ENCODE peak calls at places on chromosomes 2 and 18, in ten cellular contexts. One of them, this sample, is unnamed.

GRCh38 chr18:7940976-7941375 is 373.9 kb downstream of the PTPRM start:
- DNase-seq in heart right ventricle: no peak
- DNase-seq in lung: no peak
- DNase-seq in brain microvascular endothelial cell: no peak
- DNase-seq in choroid plexus epithelial cell: no peak
- DNase-seq in glutamatergic neuron: no peak
- DNase-seq in progenitor cell of endocrine pancreas: no peak
- DNase-seq in tibial nerve: no peak
- DNase-seq in MCF 10A: no peak
- DNase-seq in tibial artery: no peak
- DNase-seq in this sample: no peak

GRCh38 chr2:74671479-74671878 is 17.4 kb downstream of the SEMA4F start:
- DNase-seq in heart right ventricle: no peak
- DNase-seq in lung: no peak
- DNase-seq in brain microvascular endothelial cell: peak
- DNase-seq in choroid plexus epithelial cell: peak
- DNase-seq in glutamatergic neuron: no peak
- DNase-seq in progenitor cell of endocrine pancreas: no peak
- DNase-seq in tibial nerve: no peak
- DNase-seq in MCF 10A: peak
- DNase-seq in tibial artery: no peak
- DNase-seq in this sample: no peak

GRCh38 chr2:138997849-138998517 is 217.8 kb upstream of the NXPH2 start:
- DNase-seq in heart right ventricle: no peak
- DNase-seq in lung: no peak
- DNase-seq in brain microvascular endothelial cell: peak
- DNase-seq in choroid plexus epithelial cell: peak
- DNase-seq in glutamatergic neuron: no peak
- DNase-seq in progenitor cell of endocrine pancreas: no peak
- DNase-seq in tibial nerve: no peak
- DNase-seq in MCF 10A: peak
- DNase-seq in tibial artery: no peak
- DNase-seq in this sample: no peak

GRCh38 chr2:73730810-73731209 is 6.3 kb downstream of the TPRKB start:
- DNase-seq in heart right ventricle: no peak
- DNase-seq in lung: no peak
- DNase-seq in brain microvascular endothelial cell: no peak
- DNase-seq in choroid plexus epithelial cell: no peak
- DNase-seq in glutamatergic neuron: no peak
- DNase-seq in progenitor cell of endocrine pancreas: no peak
- DNase-seq in tibial nerve: no peak
- DNase-seq in MCF 10A: no peak
- DNase-seq in tibial artery: no peak
- DNase-seq in this sample: no peak

GRCh38 chr2:72137498-72138010 is 10.1 kb downstream of the CYP26B1 start:
- DNase-seq in heart right ventricle: peak
- DNase-seq in lung: peak
- DNase-seq in brain microvascular endothelial cell: no peak
- DNase-seq in choroid plexus epithelial cell: peak
- DNase-seq in glutamatergic neuron: peak
- DNase-seq in progenitor cell of endocrine pancreas: peak
- DNase-seq in tibial nerve: peak
- DNase-seq in MCF 10A: peak
- DNase-seq in tibial artery: peak
- DNase-seq in this sample: no peak

GRCh38 chr2:105868060-105868459 is 123.3 kb downstream of the NCK2 start:
- DNase-seq in heart right ventricle: no peak
- DNase-seq in lung: no peak
- DNase-seq in brain microvascular endothelial cell: no peak
- DNase-seq in choroid plexus epithelial cell: no peak
- DNase-seq in glutamatergic neuron: no peak
- DNase-seq in progenitor cell of endocrine pancreas: no peak
- DNase-seq in tibial nerve: no peak
- DNase-seq in MCF 10A: no peak
- DNase-seq in tibial artery: no peak
- DNase-seq in this sample: no peak

GRCh38 chr2:68292108-68292710 is 27.5 kb downstream of the CNRIP1 start:
- DNase-seq in heart right ventricle: no peak
- DNase-seq in lung: no peak
- DNase-seq in brain microvascular endothelial cell: peak
- DNase-seq in choroid plexus epithelial cell: peak
- DNase-seq in glutamatergic neuron: no peak
- DNase-seq in progenitor cell of endocrine pancreas: no peak
- DNase-seq in tibial nerve: no peak
- DNase-seq in MCF 10A: peak
- DNase-seq in tibial artery: no peak
- DNase-seq in this sample: no peak

GRCh38 chr2:238169708-238170251 is 11.0 kb downstream of the ERFE start:
- DNase-seq in heart right ventricle: no peak
- DNase-seq in lung: no peak
- DNase-seq in brain microvascular endothelial cell: peak
- DNase-seq in choroid plexus epithelial cell: peak
- DNase-seq in glutamatergic neuron: no peak
- DNase-seq in progenitor cell of endocrine pancreas: no peak
- DNase-seq in tibial nerve: no peak
- DNase-seq in MCF 10A: peak
- DNase-seq in tibial artery: peak
- DNase-seq in this sample: no peak

GRCh38 chr2:184599054-184599874 is 935 bp downstream of the ZNF804A start:
- DNase-seq in heart right ventricle: no peak
- DNase-seq in lung: no peak
- DNase-seq in brain microvascular endothelial cell: peak
- DNase-seq in choroid plexus epithelial cell: peak
- DNase-seq in glutamatergic neuron: peak
- DNase-seq in progenitor cell of endocrine pancreas: no peak
- DNase-seq in tibial nerve: no peak
- DNase-seq in MCF 10A: peak
- DNase-seq in tibial artery: no peak
- DNase-seq in this sample: no peak

GRCh38 chr18:41922171-41922570 is 32.9 kb upstream of the PIK3C3 start:
- DNase-seq in heart right ventricle: no peak
- DNase-seq in lung: no peak
- DNase-seq in brain microvascular endothelial cell: no peak
- DNase-seq in choroid plexus epithelial cell: no peak
- DNase-seq in glutamatergic neuron: no peak
- DNase-seq in progenitor cell of endocrine pancreas: no peak
- DNase-seq in tibial nerve: no peak
- DNase-seq in MCF 10A: no peak
- DNase-seq in tibial artery: no peak
- DNase-seq in this sample: no peak

GRCh38 chr2:181063696-181064095 is 83.3 kb downstream of the UBE2E3 start:
- DNase-seq in heart right ventricle: no peak
- DNase-seq in lung: no peak
- DNase-seq in brain microvascular endothelial cell: no peak
- DNase-seq in choroid plexus epithelial cell: no peak
- DNase-seq in glutamatergic neuron: no peak
- DNase-seq in progenitor cell of endocrine pancreas: no peak
- DNase-seq in tibial nerve: no peak
- DNase-seq in MCF 10A: peak
- DNase-seq in tibial artery: no peak
- DNase-seq in this sample: no peak

GRCh38 chr2:181054256-181054655 is 73.9 kb downstream of the UBE2E3 start:
- DNase-seq in heart right ventricle: no peak
- DNase-seq in lung: no peak
- DNase-seq in brain microvascular endothelial cell: no peak
- DNase-seq in choroid plexus epithelial cell: no peak
- DNase-seq in glutamatergic neuron: no peak
- DNase-seq in progenitor cell of endocrine pancreas: no peak
- DNase-seq in tibial nerve: no peak
- DNase-seq in MCF 10A: no peak
- DNase-seq in tibial artery: no peak
- DNase-seq in this sample: no peak

GRCh38 chr2:181054843-181055242 is 74.4 kb downstream of the UBE2E3 start:
- DNase-seq in heart right ventricle: no peak
- DNase-seq in lung: no peak
- DNase-seq in brain microvascular endothelial cell: peak
- DNase-seq in choroid plexus epithelial cell: no peak
- DNase-seq in glutamatergic neuron: no peak
- DNase-seq in progenitor cell of endocrine pancreas: no peak
- DNase-seq in tibial nerve: no peak
- DNase-seq in MCF 10A: no peak
- DNase-seq in tibial artery: no peak
- DNase-seq in this sample: no peak

GRCh38 chr2:181058378-181059269 is 78.2 kb downstream of the UBE2E3 start:
- DNase-seq in heart right ventricle: no peak
- DNase-seq in lung: no peak
- DNase-seq in brain microvascular endothelial cell: peak
- DNase-seq in choroid plexus epithelial cell: peak
- DNase-seq in glutamatergic neuron: peak
- DNase-seq in progenitor cell of endocrine pancreas: no peak
- DNase-seq in tibial nerve: no peak
- DNase-seq in MCF 10A: peak
- DNase-seq in tibial artery: no peak
- DNase-seq in this sample: no peak
- TF ChIP-seq CTCF in heart right ventricle: peak
- TF ChIP-seq CTCF in lung: peak
- TF ChIP-seq CTCF in brain microvascular endothelial cell: peak
- TF ChIP-seq CTCF in choroid plexus epithelial cell: peak
- TF ChIP-seq CTCF in glutamatergic neuron: peak
- TF ChIP-seq CTCF in progenitor cell of endocrine pancreas: peak
- TF ChIP-seq CTCF in tibial nerve: peak
- TF ChIP-seq CTCF in MCF 10A: peak
- TF ChIP-seq CTCF in tibial artery: peak
- TF ChIP-seq CTCF in this sample: no peak

DNA sequence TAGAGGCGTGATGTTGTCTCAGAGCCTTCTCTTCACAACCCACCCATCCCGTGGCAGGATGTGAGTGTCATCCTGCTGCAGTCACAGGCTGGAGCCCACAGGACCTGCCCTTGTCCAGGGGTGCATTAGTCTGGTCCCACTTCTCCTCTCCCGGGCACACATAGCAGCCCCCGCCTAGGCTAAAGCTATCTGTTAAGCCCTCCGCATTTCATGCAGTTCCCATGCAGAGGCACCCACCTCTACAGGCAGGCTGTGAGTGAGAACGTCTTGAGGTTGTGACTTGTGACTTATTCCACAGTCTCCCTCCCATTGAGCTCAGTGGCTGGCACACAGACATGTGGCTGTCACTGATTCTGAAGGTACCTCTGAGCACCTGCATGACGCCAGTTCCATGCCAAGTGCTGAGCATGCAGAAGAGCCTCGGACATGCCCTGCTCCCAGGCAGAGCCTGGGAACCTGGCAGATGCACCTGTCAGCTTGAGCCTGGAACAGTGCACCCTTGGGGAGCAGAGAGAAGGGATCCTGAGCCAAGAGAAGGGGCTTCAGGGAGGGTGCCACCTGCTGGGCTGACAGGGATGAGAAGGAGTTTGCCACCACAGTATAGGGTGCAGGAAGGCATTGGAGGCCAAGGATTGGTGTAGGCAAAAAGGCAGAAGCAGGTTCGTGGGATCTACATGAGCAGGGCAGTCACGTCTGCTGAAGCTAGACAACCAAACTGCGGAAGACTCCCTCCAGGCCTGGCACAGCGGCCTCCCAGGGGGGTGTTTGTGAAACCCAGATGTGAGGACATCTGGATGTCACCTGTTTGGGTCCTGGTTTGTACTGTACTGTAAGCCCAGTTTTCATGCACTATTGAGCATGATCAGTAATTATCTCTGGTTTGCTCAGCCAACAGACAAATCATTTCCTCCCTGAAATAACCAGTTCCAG is 213.6 kb downstream of the GLI2 start:
- DNase-seq in heart right ventricle: no peak
- DNase-seq in lung: no peak
- DNase-seq in brain microvascular endothelial cell: no peak
- DNase-seq in choroid plexus epithelial cell: no peak
- DNase-seq in glutamatergic neuron: no peak
- DNase-seq in progenitor cell of endocrine pancreas: no peak
- DNase-seq in tibial nerve: no peak
- DNase-seq in MCF 10A: peak
- DNase-seq in tibial artery: no peak
- DNase-seq in this sample: no peak
- TF ChIP-seq CTCF in heart right ventricle: no peak
- TF ChIP-seq CTCF in lung: no peak
- TF ChIP-seq CTCF in brain microvascular endothelial cell: peak
- TF ChIP-seq CTCF in choroid plexus epithelial cell: peak
- TF ChIP-seq CTCF in glutamatergic neuron: peak
- TF ChIP-seq CTCF in progenitor cell of endocrine pancreas: peak
- TF ChIP-seq CTCF in tibial nerve: no peak
- TF ChIP-seq CTCF in MCF 10A: peak
- TF ChIP-seq CTCF in tibial artery: no peak
- TF ChIP-seq CTCF in this sample: no peak

GRCh38 chr2:224925066-224925821 is 117.0 kb downstream of the DOCK10 start:
- DNase-seq in heart right ventricle: no peak
- DNase-seq in lung: no peak
- DNase-seq in brain microvascular endothelial cell: no peak
- DNase-seq in choroid plexus epithelial cell: no peak
- DNase-seq in glutamatergic neuron: no peak
- DNase-seq in progenitor cell of endocrine pancreas: no peak
- DNase-seq in tibial nerve: no peak
- DNase-seq in MCF 10A: no peak
- DNase-seq in tibial artery: no peak
- DNase-seq in this sample: no peak
- TF ChIP-seq CTCF in heart right ventricle: no peak
- TF ChIP-seq CTCF in lung: no peak
- TF ChIP-seq CTCF in brain microvascular endothelial cell: no peak
- TF ChIP-seq CTCF in choroid plexus epithelial cell: no peak
- TF ChIP-seq CTCF in glutamatergic neuron: no peak
- TF ChIP-seq CTCF in progenitor cell of endocrine pancreas: no peak
- TF ChIP-seq CTCF in tibial nerve: no peak
- TF ChIP-seq CTCF in MCF 10A: no peak
- TF ChIP-seq CTCF in tibial artery: no peak
- TF ChIP-seq CTCF in this sample: no peak

GRCh38 chr18:13026583-13027270 is 35.6 kb downstream of the CEP192 start:
- DNase-seq in heart right ventricle: no peak
- DNase-seq in lung: no peak
- DNase-seq in brain microvascular endothelial cell: peak
- DNase-seq in choroid plexus epithelial cell: peak
- DNase-seq in glutamatergic neuron: no peak
- DNase-seq in progenitor cell of endocrine pancreas: no peak
- DNase-seq in tibial nerve: no peak
- DNase-seq in MCF 10A: no peak
- DNase-seq in tibial artery: no peak
- DNase-seq in this sample: no peak

GRCh38 chr18:13036622-13037320 is 45.6 kb downstream of the CEP192 start:
- DNase-seq in heart right ventricle: no peak
- DNase-seq in lung: no peak
- DNase-seq in brain microvascular endothelial cell: no peak
- DNase-seq in choroid plexus epithelial cell: peak
- DNase-seq in glutamatergic neuron: no peak
- DNase-seq in progenitor cell of endocrine pancreas: no peak
- DNase-seq in tibial nerve: no peak
- DNase-seq in MCF 10A: peak
- DNase-seq in tibial artery: no peak
- DNase-seq in this sample: no peak

GRCh38 chr18:13035249-13035914 is 44.2 kb downstream of the CEP192 start:
- DNase-seq in heart right ventricle: no peak
- DNase-seq in lung: no peak
- DNase-seq in brain microvascular endothelial cell: no peak
- DNase-seq in choroid plexus epithelial cell: peak
- DNase-seq in glutamatergic neuron: no peak
- DNase-seq in progenitor cell of endocrine pancreas: no peak
- DNase-seq in tibial nerve: no peak
- DNase-seq in MCF 10A: no peak
- DNase-seq in tibial artery: no peak
- DNase-seq in this sample: no peak

GRCh38 chr18:13028869-13029268 is 37.7 kb downstream of the CEP192 start:
- DNase-seq in heart right ventricle: peak
- DNase-seq in lung: no peak
- DNase-seq in brain microvascular endothelial cell: no peak
- DNase-seq in choroid plexus epithelial cell: no peak
- DNase-seq in glutamatergic neuron: no peak
- DNase-seq in progenitor cell of endocrine pancreas: no peak
- DNase-seq in tibial nerve: no peak
- DNase-seq in MCF 10A: no peak
- DNase-seq in tibial artery: no peak
- DNase-seq in this sample: no peak

GRCh38 chr18:13032173-13032572 is 41.0 kb downstream of the CEP192 start:
- DNase-seq in heart right ventricle: no peak
- DNase-seq in lung: no peak
- DNase-seq in brain microvascular endothelial cell: no peak
- DNase-seq in choroid plexus epithelial cell: no peak
- DNase-seq in glutamatergic neuron: no peak
- DNase-seq in progenitor cell of endocrine pancreas: no peak
- DNase-seq in tibial nerve: no peak
- DNase-seq in MCF 10A: no peak
- DNase-seq in tibial artery: no peak
- DNase-seq in this sample: no peak
- TF ChIP-seq CTCF in heart right ventricle: no peak
- TF ChIP-seq CTCF in lung: no peak
- TF ChIP-seq CTCF in brain microvascular endothelial cell: no peak
- TF ChIP-seq CTCF in choroid plexus epithelial cell: no peak
- TF ChIP-seq CTCF in glutamatergic neuron: no peak
- TF ChIP-seq CTCF in progenitor cell of endocrine pancreas: no peak
- TF ChIP-seq CTCF in tibial nerve: no peak
- TF ChIP-seq CTCF in MCF 10A: no peak
- TF ChIP-seq CTCF in tibial artery: no peak
- TF ChIP-seq CTCF in this sample: no peak